ENCODE peak calls at places on chromosome X, in seven cellular contexts. O is sigmoid colon, C is epithelial cell of esophagus, U is endothelial cell, S is endothelial cell of umbilical vein, G is vagina, N is lower lobe of right lung. T is an unnamed sample.

GRCh38 chrX:111823068-111823467 is 52.9 kb upstream of the TRPC5OS start:
- DNase-seq in N (no peak), O (no peak), S (no peak), U (peak), C (peak), G (no peak), T (peak)

GRCh38 chrX:16212436-16212835 is 45.2 kb downstream of the MAGEB17 start:
- DNase-seq in N (no peak), C (peak), G (no peak), U (peak), O (no peak), S (peak), T (no peak)

GRCh38 chrX:135112743-135113142 is 7.6 kb downstream of the ETDB start:
- DNase-seq in S (no peak), N (no peak), O (no peak), C (no peak), G (no peak), U (no peak), T (no peak)

GRCh38 chrX:58025979-58026378 is 115.7 kb upstream of the ZXDA start:
- DNase-seq in U (no peak), C (peak), S (peak), O (no peak), N (no peak), G (no peak), T (no peak)

GRCh38 chrX:114075073-114075673 is 508.7 kb upstream of the HTR2C start:
- DNase-seq in C (no peak), G (no peak), S (peak), O (no peak), N (no peak), U (no peak), T (no peak)

GRCh38 chrX:47184486-47184885 is 9.1 kb upstream of the UBA1 start:
- DNase-seq in U (no peak), N (no peak), G (no peak), O (no peak), S (no peak), C (no peak), T (no peak)

GRCh38 chrX:30141966-30142365 is 73.4 kb upstream of the MAGEB2 start:
- DNase-seq in G (no peak), C (peak), O (no peak), N (no peak), U (peak), S (peak), T (no peak)

GRCh38 chrX:151973851-151974335 is 583 bp downstream of the GABRE start:
- DNase-seq in G (no peak), S (peak), C (peak), U (no peak), O (no peak), N (peak), T (peak)

GRCh38 chrX:45513042-45513441 is 312.4 kb upstream of the DIPK2B start:
- DNase-seq in N (no peak), C (no peak), U (no peak), O (no peak), G (no peak), S (no peak), T (no peak)

GRCh38 chrX:153662266-153662665 is 11.3 kb downstream of the PNCK start:
- DNase-seq in N (peak), C (peak), G (no peak), U (peak), S (peak), O (peak), T (peak)

DNA sequence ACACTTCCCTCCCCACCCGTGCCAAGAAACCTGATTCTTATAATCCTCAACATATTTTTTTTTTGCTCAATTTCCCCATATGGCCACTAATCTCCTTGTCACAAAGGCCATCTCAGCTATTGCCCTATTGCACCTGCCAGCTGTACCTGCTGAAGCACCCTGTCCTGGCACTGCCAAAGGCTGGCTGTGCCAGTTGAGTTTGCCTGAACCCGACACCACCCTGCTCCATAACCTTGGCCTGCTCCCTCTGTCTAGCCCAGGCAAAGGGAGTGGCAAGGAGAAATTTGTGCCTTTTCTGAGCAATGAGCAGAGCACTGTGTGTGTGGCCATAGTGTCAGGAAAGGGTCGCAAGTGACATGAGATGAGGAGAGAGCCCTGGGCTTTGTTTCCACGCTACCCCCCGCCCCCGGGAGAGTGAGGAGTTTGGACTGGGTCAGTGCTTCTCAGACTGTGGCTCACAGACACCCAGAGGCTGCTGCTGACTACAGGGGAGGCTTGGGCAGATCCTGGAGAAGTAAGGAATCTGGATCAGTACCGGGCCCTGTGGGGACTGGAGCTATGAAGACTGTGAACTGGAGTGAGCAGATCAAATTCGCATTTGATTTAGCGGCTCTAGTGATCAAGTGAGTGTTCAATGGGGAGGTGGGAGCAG is 42.2 kb upstream of the HMGB3 start:
- DNase-seq in O (no peak), N (no peak), S (no peak), G (no peak), U (no peak), C (no peak), T (no peak)
- TF ChIP-seq CTCF in O (no peak), N (no peak), S (no peak), G (no peak), U (no peak), C (no peak), T (no peak)

GRCh38 chrX:121336831-121337421 is 289.5 kb downstream of the GLUD2 start:
- DNase-seq in S (no peak), G (no peak), N (no peak), C (peak), O (no peak), U (no peak), T (no peak)

DNA sequence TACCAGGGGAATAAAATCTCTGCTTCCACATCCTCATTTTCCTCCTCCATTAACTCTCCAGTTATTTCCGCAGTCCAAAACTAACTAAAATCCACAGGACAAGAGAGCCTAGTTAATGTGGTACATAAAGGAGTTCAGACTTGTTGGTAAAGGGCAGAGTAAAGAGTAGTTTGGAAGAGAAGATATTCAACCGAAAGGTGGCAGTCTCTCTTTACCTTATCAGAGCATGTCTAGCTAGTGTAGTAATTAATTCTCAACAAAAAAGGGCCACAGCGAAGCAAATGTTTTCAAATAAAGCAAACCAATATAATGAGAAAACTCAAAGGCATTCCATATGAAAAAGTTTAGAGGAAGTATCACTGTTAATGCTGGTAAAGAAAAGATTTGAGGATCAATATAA is 286.5 kb downstream of the GLUD2 start:
- DNase-seq in N (no peak), G (no peak), S (no peak), C (peak), U (no peak), O (no peak), T (no peak)
- TF ChIP-seq CTCF in N (no peak), G (no peak), S (no peak), C (no peak), U (no peak), O (no peak), T (no peak)

DNA sequence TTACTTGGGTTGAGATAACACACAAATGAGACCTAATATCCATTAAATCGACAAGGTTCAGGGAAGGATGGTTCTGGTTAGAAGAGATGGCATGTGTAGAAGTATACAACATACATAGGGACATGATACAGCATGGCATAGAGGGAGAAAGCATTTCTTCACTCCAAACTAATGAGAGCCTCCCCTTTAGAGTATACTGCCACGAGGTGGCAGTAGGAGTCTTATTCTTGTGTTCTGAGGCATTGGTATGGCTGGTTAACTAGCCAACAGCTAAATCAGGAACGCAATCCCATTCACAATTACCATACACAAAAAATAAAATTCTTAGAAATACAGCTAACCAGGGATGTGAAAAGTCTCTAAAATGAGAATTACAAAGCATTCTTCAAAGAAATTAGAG is 29.1 kb upstream of the TRO start:
- DNase-seq in N (no peak), S (peak), C (peak), G (no peak), O (no peak), U (peak), T (no peak)
- TF ChIP-seq CTCF in N (peak), S (peak), C (peak), G (no peak), O (no peak), U (no peak), T (no peak)

GRCh38 chrX:149506349-149506748 is 1.2 kb upstream of the IDS start:
- DNase-seq in O (no peak), N (no peak), U (no peak), C (peak), S (no peak), G (no peak), T (no peak)

GRCh38 chrX:149508467-149508866 is 3.4 kb upstream of the IDS start:
- DNase-seq in G (no peak), U (no peak), C (no peak), N (no peak), S (no peak), O (no peak), T (no peak)

GRCh38 chrX:149504915-149505651 is at the start of gene IDS:
- DNase-seq in G (peak), C (peak), S (peak), U (peak), N (peak), O (peak), T (peak)

GRCh38 chrX:149505671-149506070 is 565 bp upstream of the IDS start:
- DNase-seq in U (no peak), C (no peak), G (peak), S (no peak), O (no peak), N (no peak), T (no peak)

GRCh38 chrX:149504226-149504914 is 736 bp downstream of the IDS start:
- DNase-seq in C (no peak), U (peak), S (no peak), G (peak), N (peak), O (no peak), T (peak)
- TF ChIP-seq CTCF in C (peak), U (no peak), S (peak), G (no peak), N (no peak), O (no peak), T (peak)

GRCh38 chrX:40444133-40444532 is 136.6 kb upstream of the ATP6AP2 start:
- DNase-seq in U (no peak), O (no peak), C (no peak), S (no peak), G (no peak), N (no peak), T (no peak)

GRCh38 chrX:40434947-40435346 is 145.8 kb upstream of the ATP6AP2 start:
- DNase-seq in C (no peak), O (no peak), U (no peak), S (no peak), N (no peak), G (no peak), T (peak)

GRCh38 chrX:40440841-40441240 is 139.9 kb upstream of the ATP6AP2 start:
- DNase-seq in C (no peak), O (no peak), S (no peak), U (no peak), G (no peak), N (no peak), T (no peak)

GRCh38 chrX:40437348-40437747 is 143.4 kb upstream of the ATP6AP2 start:
- DNase-seq in U (no peak), N (no peak), O (no peak), G (no peak), C (no peak), S (no peak), T (no peak)

DNA sequence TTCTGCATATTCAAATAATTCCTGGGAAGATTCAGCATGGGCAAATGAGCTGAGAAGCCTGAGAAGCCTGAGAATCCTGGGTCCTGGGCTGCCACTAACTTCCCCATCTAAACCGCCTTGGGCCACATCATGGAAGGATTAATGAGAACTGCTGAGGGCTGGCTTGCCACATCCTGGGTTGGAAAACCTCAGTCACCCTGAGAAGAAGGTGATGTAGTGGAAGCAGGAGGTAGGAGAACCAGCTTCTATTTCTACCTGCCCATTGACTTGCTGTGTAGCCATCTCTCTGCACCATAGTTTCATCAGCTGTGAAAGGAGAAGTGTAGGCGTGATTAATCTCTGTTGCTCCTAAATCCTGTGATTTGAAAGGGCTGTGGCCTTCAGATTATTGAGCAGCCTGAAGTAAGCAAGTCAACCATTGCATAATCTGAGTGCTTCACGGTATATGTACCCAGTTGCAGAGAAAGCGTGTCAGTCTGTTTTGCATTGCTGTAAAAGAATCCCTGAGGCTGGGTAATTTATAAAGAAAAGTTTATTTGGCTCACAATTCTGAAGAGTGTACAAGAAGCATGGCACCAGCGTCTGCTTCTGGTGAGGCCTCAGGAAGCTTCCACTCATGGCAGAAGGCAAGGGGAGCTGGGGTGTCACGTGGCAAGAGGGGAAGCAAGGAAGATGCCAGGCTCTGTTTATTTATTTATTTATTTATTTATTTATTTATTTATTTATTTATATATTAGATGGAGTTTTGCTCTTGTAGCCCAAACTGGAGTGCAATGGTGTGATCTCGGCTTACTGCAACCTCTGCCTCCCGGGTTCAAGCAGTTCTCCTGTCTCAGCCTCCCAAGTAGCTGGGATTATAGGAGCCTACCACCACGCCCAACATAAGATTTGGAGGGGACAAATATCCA is 140.9 kb upstream of the ATP6AP2 start:
- DNase-seq in G (no peak), N (no peak), O (no peak), C (no peak), S (no peak), U (no peak), T (no peak)
- TF ChIP-seq CTCF in G (no peak), N (no peak), O (no peak), C (no peak), S (no peak), U (no peak), T (no peak)

GRCh38 chrX:68999351-68999750 is 165.9 kb downstream of the PJA1 start:
- DNase-seq in U (no peak), O (no peak), S (peak), G (peak), C (peak), N (no peak), T (no peak)
- TF ChIP-seq CTCF in U (no peak), O (no peak), S (no peak), G (no peak), C (no peak), N (no peak), T (no peak)

GRCh38 chrX:37060999-37061398 is 52.8 kb downstream of the FAM47C start:
- DNase-seq in N (no peak), C (peak), U (peak), G (no peak), O (no peak), S (peak), T (no peak)
- TF ChIP-seq CTCF in N (peak), C (peak), U (peak), G (no peak), O (no peak), S (peak), T (peak)

DNA sequence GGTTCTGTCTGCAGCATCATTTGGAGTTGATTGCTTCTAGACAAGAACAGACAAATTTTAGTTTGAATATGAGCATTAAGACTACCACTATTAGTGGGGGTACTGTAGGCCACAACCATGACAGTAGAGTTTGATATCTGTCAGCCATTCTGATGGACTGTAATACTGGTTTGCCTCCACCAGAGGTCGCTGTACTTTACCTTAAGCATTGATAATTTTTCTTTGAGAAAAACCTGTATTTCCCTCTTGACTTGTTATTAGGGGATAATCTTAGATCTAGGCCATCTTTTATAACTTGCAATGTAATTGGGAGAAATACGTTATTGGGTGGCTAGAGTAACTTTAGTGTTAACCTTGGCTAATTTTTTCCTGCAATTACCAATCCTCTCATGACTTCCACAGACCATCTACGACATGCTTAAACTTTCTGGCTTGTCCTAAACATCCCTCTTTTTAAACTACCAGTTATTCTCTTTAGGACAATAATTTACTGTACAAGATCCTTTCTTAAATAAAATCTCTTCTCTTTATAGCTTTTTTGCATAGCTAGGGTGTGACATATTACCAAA is 562.4 kb downstream of the MAGEB5 start:
- DNase-seq in O (no peak), N (no peak), C (no peak), S (no peak), U (no peak), G (no peak), T (no peak)
- TF ChIP-seq CTCF in O (no peak), N (no peak), C (no peak), S (no peak), U (peak), G (no peak), T (peak)

DNA sequence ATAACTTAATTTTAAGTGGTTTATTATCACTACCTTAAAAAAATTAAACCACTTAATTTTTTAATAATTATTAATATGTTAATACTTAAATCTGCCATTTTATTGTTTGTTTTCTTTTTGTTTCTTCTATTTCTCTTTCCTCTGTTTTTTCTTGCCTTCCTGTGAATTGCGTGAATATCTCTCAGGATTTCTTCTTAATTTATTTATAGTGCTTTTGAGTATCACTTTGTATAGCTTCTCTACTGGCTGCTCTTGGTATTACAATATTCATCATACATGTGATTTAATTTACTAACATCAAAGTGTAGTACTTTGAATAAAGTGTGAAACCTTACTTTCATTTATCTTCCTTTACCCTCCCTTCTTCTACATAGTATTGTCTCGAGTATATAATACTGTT is 349.5 kb upstream of the CPXCR1 start:
- DNase-seq in O (no peak), C (no peak), G (no peak), N (no peak), S (no peak), U (no peak), T (no peak)
- TF ChIP-seq CTCF in O (no peak), C (no peak), G (no peak), N (no peak), S (no peak), U (peak), T (peak)

GRCh38 chrX:53317365-53318069 is 36.1 kb upstream of the IQSEC2 start:
- DNase-seq in N (peak), U (peak), C (peak), O (peak), G (no peak), S (peak), T (peak)
- TF ChIP-seq CTCF in N (peak), U (peak), C (peak), O (peak), G (peak), S (peak), T (peak)

T was measured in glutamatergic neuron.